ENCODE peak calls at places on chromosomes 11 and 22, in ten cellular contexts. Y is colonic mucosa, I is IMR-90, H is AG04450, Z is MM.1S, G is tibial nerve, U is NT2/D1, O is cardiac fibroblast, C is fibroblast of the aortic adventitia, A is NB4. D is an unnamed sample.
A peak's percentile ranks its signal among the peaks of the same experiment; 100 is the strongest.

GRCh38 chr22:44620129-44620840 is 81.7 kb upstream of the PRR5 start:
- DNase-seq in I (peak; percentile 50), A (peak; percentile 67), Z (no peak), Y (peak; percentile 50), U (peak; percentile 38), H (no peak), C (peak; percentile 45), G (peak; percentile 37), O (peak; percentile 80), D (peak; percentile 61)

GRCh38 chr11:76314741-76315090 is 66.2 kb downstream of the THAP12 start:
- DNase-seq in I (peak; percentile 61), Y (no peak), Z (no peak), U (no peak), A (no peak), G (no peak), O (no peak), C (peak; percentile 32), H (no peak), D (peak; percentile 39)

GRCh38 chr11:86559311-86559945 is 113.0 kb downstream of the ME3 start:
- DNase-seq in I (peak; percentile 78), U (no peak), Y (no peak), G (no peak), H (no peak), Z (no peak), O (peak; percentile 95), A (no peak), C (peak; percentile 94), D (peak; percentile 85)

GRCh38 chr11:46643531-46643930 is 26.2 kb downstream of the ATG13 start:
- DNase-seq in U (no peak), C (no peak), H (no peak), O (no peak), I (no peak), A (no peak), Y (no peak), Z (no peak), G (no peak), D (no peak)

GRCh38 chr11:122440783-122441701 is 214.5 kb upstream of the UBASH3B start:
- DNase-seq in A (peak; percentile 52), I (no peak), Z (no peak), O (peak; percentile 32), Y (peak; percentile 21), G (peak; percentile 50), C (peak; percentile 27), H (no peak), U (peak; percentile 46), D (peak; percentile 34)

GRCh38 chr11:58024601-58025091 is 965 bp downstream of the OR9Q1 start:
- DNase-seq in Y (peak; percentile 54), O (peak; percentile 45), Z (no peak), C (peak; percentile 55), A (no peak), H (no peak), I (peak; percentile 60), U (no peak), G (peak; percentile 51), D (no peak)

GRCh38 chr11:109968299-109968698 is 124.9 kb upstream of the ZC3H12C start:
- DNase-seq in C (no peak), Z (no peak), G (no peak), A (no peak), U (no peak), Y (no peak), I (no peak), O (no peak), H (no peak), D (no peak)

GRCh38 chr22:33519140-33519973 is 400.9 kb downstream of the LARGE1 start:
- DNase-seq in Z (peak; percentile 74), A (peak; percentile 73), H (no peak), O (peak; percentile 63), I (peak; percentile 61), C (peak; percentile 80), G (peak; percentile 76), U (peak; percentile 32), Y (peak; percentile 57), D (peak; percentile 73)

GRCh38 chr11:102171101-102171500 is 60.9 kb downstream of the YAP1 start:
- DNase-seq in O (peak; percentile 82), A (no peak), C (peak; percentile 86), H (no peak), Z (no peak), G (no peak), I (peak; percentile 85), Y (no peak), U (no peak), D (peak; percentile 86)

GRCh38 chr11:92886243-92886905 is 83.1 kb upstream of the MTNR1B start:
- DNase-seq in Y (peak; percentile 58), U (peak; percentile 56), O (peak; percentile 69), I (peak; percentile 61), C (peak; percentile 51), G (peak; percentile 61), Z (peak; percentile 65), H (peak; percentile 11), A (peak; percentile 74), D (peak; percentile 72)

GRCh38 chr11:95081412-95081811 is 8.2 kb upstream of the ENDOD1 start:
- DNase-seq in O (peak; percentile 45), C (no peak), U (peak; percentile 30), Y (no peak), A (no peak), Z (no peak), H (no peak), I (no peak), G (peak; percentile 72), D (peak; percentile 88)

GRCh38 chr11:128165572-128165971 is 421.8 kb downstream of the ETS1 start:
- DNase-seq in Y (no peak), O (no peak), G (no peak), A (no peak), I (no peak), H (no peak), Z (no peak), U (no peak), C (no peak), D (no peak)

GRCh38 chr11:128161994-128162393 is 425.4 kb downstream of the ETS1 start:
- DNase-seq in Z (no peak), U (no peak), I (no peak), Y (no peak), A (no peak), C (no peak), O (no peak), G (no peak), H (no peak), D (no peak)

GRCh38 chr11:128158860-128159259 is 428.5 kb downstream of the ETS1 start:
- DNase-seq in Y (no peak), G (no peak), U (no peak), I (no peak), O (no peak), H (no peak), A (no peak), Z (no peak), C (no peak), D (no peak)

DNA sequence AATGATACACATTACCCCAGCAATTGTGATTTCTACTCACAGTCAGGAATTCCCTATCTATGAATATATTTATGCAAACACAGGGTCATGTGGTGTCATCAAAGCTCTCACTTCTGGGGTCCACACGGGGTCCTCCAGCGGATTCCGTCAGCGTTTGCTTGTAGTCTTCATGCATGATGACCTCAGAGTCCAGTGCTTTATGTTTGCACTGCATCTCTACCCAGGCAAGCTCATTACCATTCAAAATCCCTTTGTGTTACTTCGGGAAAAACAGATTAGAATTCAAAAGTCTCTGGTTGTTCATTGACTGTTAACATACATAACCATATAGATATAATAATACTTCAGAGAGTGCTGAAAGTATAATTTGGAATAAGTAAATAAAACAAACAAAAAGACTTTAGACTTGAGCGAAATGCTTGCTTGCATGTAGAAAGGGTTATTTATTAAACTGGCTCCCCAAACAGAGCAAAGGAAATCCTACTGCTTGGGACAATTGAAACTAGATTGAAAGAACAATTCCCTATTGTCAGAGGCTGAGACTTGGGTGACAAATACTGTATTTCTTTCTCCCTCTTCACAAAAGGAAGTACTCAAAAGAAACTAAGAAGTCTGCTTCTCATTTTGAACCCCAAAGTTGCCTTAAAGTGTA is 423.1 kb downstream of the ETS1 start:
- DNase-seq in C (no peak), I (no peak), U (no peak), A (no peak), O (no peak), Y (no peak), Z (no peak), H (no peak), G (no peak), D (no peak)
- H3K4me3 ChIP-seq in C (no peak overlapping the region), I (no peak overlapping the region), U (no peak overlapping the region), A (no peak overlapping the region), O (no peak overlapping the region), Y (no peak overlapping the region), Z (no peak overlapping the region), H (no peak overlapping the region), G (no peak overlapping the region), D (no peak overlapping the region)

GRCh38 chr22:29117799-29118477 is 45.1 kb downstream of the KREMEN1 start:
- DNase-seq in I (peak; percentile 24), O (peak; percentile 87), U (no peak), C (peak; percentile 72), G (no peak), Z (no peak), H (no peak), A (peak; percentile 82), Y (no peak), D (peak; percentile 69)
- H3K4me3 ChIP-seq in I (no peak overlapping the region), O (no peak overlapping the region), U (no peak overlapping the region), C (no peak overlapping the region), G (no peak overlapping the region), Z (no peak overlapping the region), H (no peak overlapping the region), A (no peak overlapping the region), Y (no peak overlapping the region), D (no peak overlapping the region)

GRCh38 chr22:31122532-31123291 is at the start of gene INPP5J:
- DNase-seq in A (no peak), Z (no peak), Y (peak; percentile 84), C (peak; percentile 37), G (no peak), O (peak; percentile 36), I (peak; percentile 50), U (no peak), H (no peak), D (peak; percentile 65)
- H3K4me3 ChIP-seq in A (no peak within 1 kb of the TSS), Z (no peak within 1 kb of the TSS), Y (peak within 1 kb of the TSS; percentile 38), C (peak within 1 kb of the TSS; percentile 52), G (peak within 1 kb of the TSS; percentile 36), O (peak within 1 kb of the TSS; percentile 8), I (peak within 1 kb of the TSS; percentile 52), U (peak within 1 kb of the TSS; percentile 78), H (peak within 1 kb of the TSS; percentile 68), D (peak within 1 kb of the TSS; percentile 48)

DNA sequence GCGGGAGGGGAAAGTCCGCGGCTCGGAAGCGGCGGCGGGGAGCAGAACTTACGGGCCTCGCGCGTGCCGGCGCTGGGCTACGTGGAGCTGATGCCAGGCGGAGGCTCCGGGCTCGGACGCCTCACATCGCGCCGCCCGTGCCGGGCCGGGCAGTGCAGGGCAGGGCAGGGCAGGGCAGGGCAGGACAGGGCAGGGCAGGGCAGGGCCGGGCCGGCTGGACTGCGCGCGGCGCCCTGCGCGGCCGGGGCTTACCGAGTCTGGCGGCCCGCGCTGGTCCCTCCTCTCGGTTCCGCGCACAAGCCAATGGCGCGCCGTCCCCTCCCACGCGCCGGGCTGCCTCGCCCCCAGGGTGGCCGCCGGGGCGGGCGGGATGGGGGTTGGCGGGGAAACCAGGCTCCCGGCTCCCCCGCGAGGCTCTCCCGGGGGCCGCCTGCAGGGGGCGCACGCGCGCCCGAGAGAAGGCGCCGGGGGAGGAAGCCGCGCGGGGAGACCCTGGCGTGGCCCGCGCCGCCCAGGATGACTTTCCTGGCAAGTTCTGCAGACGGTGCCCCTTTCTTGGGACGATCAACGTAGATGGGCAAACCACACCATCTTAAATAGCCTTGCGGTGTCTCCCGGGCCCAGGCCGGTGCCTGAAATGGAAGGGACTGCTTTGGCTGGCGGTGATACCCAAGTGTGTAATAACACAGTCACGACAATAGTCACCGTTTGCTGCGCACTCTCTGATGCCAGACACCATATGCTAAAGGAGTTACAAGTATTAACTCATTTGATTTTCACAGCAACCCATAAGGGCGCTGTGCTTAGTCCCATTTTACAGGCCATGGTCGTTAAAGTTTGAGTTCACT is at the start of gene TP53I11:
- DNase-seq in O (peak; percentile 90), Y (peak; percentile 89), U (no peak), C (peak; percentile 56), A (peak; percentile 92), I (peak; percentile 60), G (peak; percentile 31), Z (peak; percentile 52), H (no peak), D (peak; percentile 55)
- H3K4me3 ChIP-seq in O (peak within 1 kb of the TSS; percentile 83), Y (peak within 1 kb of the TSS; percentile 83), U (peak within 1 kb of the TSS; percentile 77), C (peak within 1 kb of the TSS; percentile 77), A (peak within 1 kb of the TSS; percentile 78), I (peak within 1 kb of the TSS; percentile 95), G (peak within 1 kb of the TSS; percentile 74), Z (peak within 1 kb of the TSS; percentile 83), H (peak within 1 kb of the TSS; percentile 71), D (peak within 1 kb of the TSS; percentile 69)